ENCODE peak calls at places on chromosomes 5 and 9, in nine cellular contexts. H is anterior cingulate cortex; F is naive thymus-derived CD4-positive, alpha-beta T cell; Z is SIG-M5; N is choroid plexus epithelial cell; Q is SK-N-SH; U is activated T-helper 1 cell treated with Interleukin-2 at 50 U/mL for 16 hours; I is neural crest cell; M is WTC11. J is an unnamed sample.

GRCh38 chr5:141880961-141881801 is 3.0 kb upstream of the PCDH1 start:
- DNase-seq in Q (peak), I (no peak), H (no peak), Z (no peak), M (no peak), U (no peak), F (no peak), N (peak), J (no peak)

GRCh38 chr9:125680442-125680841 is 26.6 kb downstream of the MAPKAP1 start:
- DNase-seq in Z (no peak), F (no peak), U (no peak), I (no peak), Q (no peak), N (no peak), H (no peak), M (no peak), J (no peak)

GRCh38 chr5:43305948-43306563 is 7.2 kb downstream of the HMGCS1 start:
- DNase-seq in U (no peak), Z (peak), N (peak), I (no peak), H (no peak), F (peak), M (no peak), Q (peak), J (peak)

GRCh38 chr5:126002222-126002897 is 420.8 kb upstream of the GRAMD2B start:
- DNase-seq in U (no peak), Q (no peak), I (no peak), Z (no peak), N (peak), M (no peak), H (no peak), F (no peak), J (peak)

GRCh38 chr5:101103874-101104273 is 200.8 kb upstream of the ST8SIA4 start:
- DNase-seq in M (no peak), I (no peak), F (no peak), Q (no peak), U (no peak), N (no peak), Z (no peak), H (no peak), J (no peak)

GRCh38 chr5:52773342-52773741 is 14.4 kb upstream of the ITGA1 start:
- DNase-seq in Q (no peak), I (no peak), H (no peak), M (no peak), F (no peak), N (no peak), U (no peak), Z (no peak), J (no peak)

GRCh38 chr9:74006935-74007334 is 490.2 kb upstream of the RORB start:
- DNase-seq in U (no peak), M (no peak), Z (no peak), H (no peak), F (no peak), Q (peak), N (peak), I (no peak), J (peak)

GRCh38 chr5:58582004-58582403 is 871 bp upstream of the RAB3C start:
- DNase-seq in Q (peak), H (no peak), Z (no peak), U (no peak), F (no peak), N (no peak), M (peak), I (peak), J (peak)

GRCh38 chr5:6717687-6718086 is 4.5 kb downstream of the TENT4A start:
- DNase-seq in U (no peak), F (no peak), H (no peak), M (no peak), Z (no peak), N (no peak), I (no peak), Q (no peak), J (no peak)

GRCh38 chr9:93062364-93062763 is 3.9 kb downstream of the SUSD3 start:
- DNase-seq in M (no peak), F (no peak), H (no peak), Z (no peak), U (no peak), N (no peak), I (no peak), Q (no peak), J (no peak)

GRCh38 chr5:138180183-138180782 is 1.4 kb downstream of the KIF20A start:
- DNase-seq in N (peak), Q (peak), F (peak), Z (peak), H (no peak), M (no peak), I (peak), U (no peak), J (peak)

GRCh38 chr5:83547156-83547555 is 75.6 kb downstream of the VCAN start:
- DNase-seq in N (no peak), Q (no peak), Z (no peak), M (no peak), H (no peak), F (no peak), I (no peak), U (no peak), J (peak)

GRCh38 chr5:140549237-140550144 is 2.0 kb downstream of the EIF4EBP3 start:
- DNase-seq in F (no peak), I (no peak), Q (peak), M (no peak), H (no peak), N (peak), Z (peak), U (no peak), J (peak)

GRCh38 chr9:33378121-33378795 is 24.1 kb downstream of the AQP7 start:
- DNase-seq in Z (no peak), F (no peak), H (no peak), M (no peak), I (no peak), Q (no peak), U (no peak), N (no peak), J (no peak)

GRCh38 chr9:36679710-36680109 is 107.0 kb downstream of the MELK start:
- DNase-seq in Q (no peak), Z (no peak), H (no peak), I (no peak), N (no peak), F (no peak), U (no peak), M (no peak), J (no peak)

GRCh38 chr9:21995652-21996275 is 1.2 kb downstream of the CDKN2B-AS1 start:
- DNase-seq in U (no peak), F (no peak), M (peak), N (peak), Q (peak), H (no peak), Z (no peak), I (no peak), J (peak)

GRCh38 chr5:119578937-119579336 is 50.4 kb upstream of the FAM170A start:
- DNase-seq in U (no peak), Z (no peak), M (peak), I (no peak), N (peak), H (no peak), Q (no peak), F (peak), J (peak)

GRCh38 chr5:447501-447900 is 4.5 kb downstream of the EXOC3 start:
- DNase-seq in N (no peak), Z (no peak), U (no peak), H (no peak), I (no peak), M (no peak), F (no peak), Q (no peak), J (no peak)

GRCh38 chr5:16936150-16937022 is at the start of gene MYO10:
- DNase-seq in M (peak), F (peak), N (peak), Q (peak), Z (no peak), U (peak), H (peak), I (peak), J (peak)

GRCh38 chr5:68930139-68930538 is 163.7 kb upstream of the SLC30A5 start:
- DNase-seq in Z (no peak), F (no peak), U (no peak), Q (no peak), N (no peak), I (no peak), H (no peak), M (no peak), J (no peak)

GRCh38 chr5:132775439-132776076 is 1.5 kb downstream of the SEPTIN8 start:
- DNase-seq in U (no peak), H (no peak), I (no peak), Q (no peak), N (no peak), M (no peak), Z (no peak), F (no peak), J (peak)

GRCh38 chr9:95409650-95410426 is 92.3 kb upstream of the FANCC start:
- DNase-seq in M (no peak), H (no peak), U (no peak), I (no peak), Z (peak), Q (no peak), N (peak), F (no peak), J (peak)

GRCh38 chr9:114606597-114607207 is 4.4 kb upstream of the TMEM268 start:
- DNase-seq in M (no peak), U (no peak), Z (no peak), Q (no peak), F (no peak), H (no peak), I (no peak), N (peak), J (peak)

GRCh38 chr5:96324708-96325107 is 108.3 kb downstream of the PCSK1 start:
- DNase-seq in U (no peak), F (no peak), N (peak), I (no peak), Q (no peak), M (no peak), H (no peak), Z (no peak), J (peak)

GRCh38 chr5:101418735-101419134 is 515.7 kb upstream of the ST8SIA4 start:
- DNase-seq in Z (no peak), I (no peak), M (no peak), N (peak), H (no peak), Q (no peak), F (no peak), U (no peak), J (peak)

GRCh38 chr5:15007549-15008142 is 136.1 kb upstream of the ANKH start:
- DNase-seq in M (no peak), U (no peak), I (no peak), H (no peak), Q (no peak), Z (no peak), F (no peak), N (no peak), J (no peak)

GRCh38 chr9:130443840-130444492 is 795 bp upstream of the ASS1 start:
- DNase-seq in N (no peak), F (no peak), Q (no peak), H (no peak), U (no peak), Z (no peak), I (no peak), M (no peak), J (no peak)

GRCh38 chr5:180670586-180671359 is 21.4 kb upstream of the FLT4 start:
- DNase-seq in Q (peak), M (peak), F (peak), Z (no peak), U (peak), I (peak), H (peak), N (peak), J (peak)

GRCh38 chr5:135217669-135218485 is 181.2 kb downstream of the MACROH2A1 start:
- DNase-seq in I (no peak), Z (no peak), M (peak), N (no peak), H (no peak), F (no peak), Q (no peak), U (no peak), J (no peak)

GRCh38 chr9:2173170-2173569 is 158.0 kb downstream of the SMARCA2 start:
- DNase-seq in H (no peak), Q (no peak), N (no peak), F (no peak), U (no peak), I (no peak), M (no peak), Z (no peak), J (no peak)

GRCh38 chr5:36363101-36363500 is 61.4 kb upstream of the RANBP3L start:
- DNase-seq in M (peak), Z (no peak), Q (no peak), U (no peak), N (peak), I (no peak), H (no peak), F (no peak), J (peak)

GRCh38 chr5:175254155-175254554 is 189.8 kb downstream of the DRD1 start:
- DNase-seq in N (peak), M (no peak), Z (no peak), H (no peak), Q (no peak), U (no peak), I (no peak), F (no peak), J (peak)

J was measured in astrocyte of the hippocampus.